ENCODE peak calls at places on chromosomes 7 and 10, in eight cellular contexts. One of them, this sample, is unnamed.

GRCh38 chr10:60646966-60647796 is 131.1 kb upstream of the CDK1 start:
- DNase-seq in iPS DF 19.7: no peak
- DNase-seq in RPMI7951: peak; percentile 51
- DNase-seq in occipital lobe: no peak
- DNase-seq in kidney glomerular epithelial cell: peak; percentile 56
- DNase-seq in prostate gland: peak; percentile 46
- DNase-seq in stimulated activated naive B cell treated with anti-CD40 and anti-IgM and Interleukin-4, amounts not matched to agents 10 μg/mL and 1 μg/mL and 100 μg/mL, for 72 hours: peak; percentile 17
- DNase-seq in stimulated activated CD4-positive, alpha-beta T cell treated with anti-CD3 and anti-CD28 coated beads, TNF-alpha, amount 100 ng/mL, for 24 hours: peak; percentile 39
- DNase-seq in this sample: no peak

GRCh38 chr7:143387156-143387975 is 6.2 kb downstream of the ZYX start:
- DNase-seq in iPS DF 19.7: no peak
- DNase-seq in RPMI7951: no peak
- DNase-seq in occipital lobe: no peak
- DNase-seq in kidney glomerular epithelial cell: no peak
- DNase-seq in prostate gland: no peak
- DNase-seq in stimulated activated naive B cell treated with anti-CD40 and anti-IgM and Interleukin-4, amounts not matched to agents 10 μg/mL and 1 μg/mL and 100 μg/mL, for 72 hours: no peak
- DNase-seq in stimulated activated CD4-positive, alpha-beta T cell treated with anti-CD3 and anti-CD28 coated beads, TNF-alpha, amount 100 ng/mL, for 24 hours: no peak
- DNase-seq in this sample: no peak

GRCh38 chr7:31957090-31957720 is 113.0 kb downstream of the PDE1C start:
- DNase-seq in iPS DF 19.7: no peak
- DNase-seq in RPMI7951: peak; percentile 74
- DNase-seq in occipital lobe: no peak
- DNase-seq in kidney glomerular epithelial cell: no peak
- DNase-seq in prostate gland: no peak
- DNase-seq in stimulated activated naive B cell treated with anti-CD40 and anti-IgM and Interleukin-4, amounts not matched to agents 10 μg/mL and 1 μg/mL and 100 μg/mL, for 72 hours: no peak
- DNase-seq in stimulated activated CD4-positive, alpha-beta T cell treated with anti-CD3 and anti-CD28 coated beads, TNF-alpha, amount 100 ng/mL, for 24 hours: no peak
- DNase-seq in this sample: no peak

GRCh38 chr10:11162828-11163599 is 145.3 kb downstream of the CELF2 start:
- DNase-seq in iPS DF 19.7: no peak
- DNase-seq in RPMI7951: no peak
- DNase-seq in occipital lobe: no peak
- DNase-seq in kidney glomerular epithelial cell: no peak
- DNase-seq in prostate gland: no peak
- DNase-seq in stimulated activated naive B cell treated with anti-CD40 and anti-IgM and Interleukin-4, amounts not matched to agents 10 μg/mL and 1 μg/mL and 100 μg/mL, for 72 hours: peak; percentile 71
- DNase-seq in stimulated activated CD4-positive, alpha-beta T cell treated with anti-CD3 and anti-CD28 coated beads, TNF-alpha, amount 100 ng/mL, for 24 hours: peak; percentile 57
- DNase-seq in this sample: peak; percentile 54

GRCh38 chr10:116849271-116850057 is at the start of gene ENO4:
- DNase-seq in iPS DF 19.7: peak; percentile 67
- DNase-seq in RPMI7951: peak; percentile 80
- DNase-seq in occipital lobe: peak; percentile 81
- DNase-seq in kidney glomerular epithelial cell: peak; percentile 87
- DNase-seq in prostate gland: peak; percentile 88
- DNase-seq in stimulated activated naive B cell treated with anti-CD40 and anti-IgM and Interleukin-4, amounts not matched to agents 10 μg/mL and 1 μg/mL and 100 μg/mL, for 72 hours: peak; percentile 9
- DNase-seq in stimulated activated CD4-positive, alpha-beta T cell treated with anti-CD3 and anti-CD28 coated beads, TNF-alpha, amount 100 ng/mL, for 24 hours: no peak
- DNase-seq in this sample: peak; percentile 3

GRCh38 chr7:18400726-18401125 is 94.8 kb upstream of the HDAC9 start:
- DNase-seq in iPS DF 19.7: no peak
- DNase-seq in RPMI7951: no peak
- DNase-seq in occipital lobe: no peak
- DNase-seq in kidney glomerular epithelial cell: no peak
- DNase-seq in prostate gland: no peak
- DNase-seq in stimulated activated naive B cell treated with anti-CD40 and anti-IgM and Interleukin-4, amounts not matched to agents 10 μg/mL and 1 μg/mL and 100 μg/mL, for 72 hours: no peak
- DNase-seq in stimulated activated CD4-positive, alpha-beta T cell treated with anti-CD3 and anti-CD28 coated beads, TNF-alpha, amount 100 ng/mL, for 24 hours: no peak
- DNase-seq in this sample: no peak

GRCh38 chr10:72746606-72747357 is 54.8 kb downstream of the MCU start:
- DNase-seq in iPS DF 19.7: no peak
- DNase-seq in RPMI7951: no peak
- DNase-seq in occipital lobe: no peak
- DNase-seq in kidney glomerular epithelial cell: no peak
- DNase-seq in prostate gland: no peak
- DNase-seq in stimulated activated naive B cell treated with anti-CD40 and anti-IgM and Interleukin-4, amounts not matched to agents 10 μg/mL and 1 μg/mL and 100 μg/mL, for 72 hours: no peak
- DNase-seq in stimulated activated CD4-positive, alpha-beta T cell treated with anti-CD3 and anti-CD28 coated beads, TNF-alpha, amount 100 ng/mL, for 24 hours: no peak
- DNase-seq in this sample: no peak

GRCh38 chr10:124123141-124123540 is 29.7 kb upstream of the CHST15 start:
- DNase-seq in iPS DF 19.7: no peak
- DNase-seq in RPMI7951: no peak
- DNase-seq in occipital lobe: no peak
- DNase-seq in kidney glomerular epithelial cell: no peak
- DNase-seq in prostate gland: no peak
- DNase-seq in stimulated activated naive B cell treated with anti-CD40 and anti-IgM and Interleukin-4, amounts not matched to agents 10 μg/mL and 1 μg/mL and 100 μg/mL, for 72 hours: no peak
- DNase-seq in stimulated activated CD4-positive, alpha-beta T cell treated with anti-CD3 and anti-CD28 coated beads, TNF-alpha, amount 100 ng/mL, for 24 hours: no peak
- DNase-seq in this sample: no peak

GRCh38 chr7:97390915-97391593 is 273.6 kb downstream of the SDHAF3 start:
- DNase-seq in iPS DF 19.7: no peak
- DNase-seq in RPMI7951: peak; percentile 42
- DNase-seq in occipital lobe: no peak
- DNase-seq in kidney glomerular epithelial cell: no peak
- DNase-seq in prostate gland: no peak
- DNase-seq in stimulated activated naive B cell treated with anti-CD40 and anti-IgM and Interleukin-4, amounts not matched to agents 10 μg/mL and 1 μg/mL and 100 μg/mL, for 72 hours: no peak
- DNase-seq in stimulated activated CD4-positive, alpha-beta T cell treated with anti-CD3 and anti-CD28 coated beads, TNF-alpha, amount 100 ng/mL, for 24 hours: no peak
- DNase-seq in this sample: no peak

GRCh38 chr10:60733189-60733815 is 45.0 kb upstream of the CDK1 start:
- DNase-seq in iPS DF 19.7: no peak
- DNase-seq in RPMI7951: no peak
- DNase-seq in occipital lobe: no peak
- DNase-seq in kidney glomerular epithelial cell: peak; percentile 20
- DNase-seq in prostate gland: peak; percentile 60
- DNase-seq in stimulated activated naive B cell treated with anti-CD40 and anti-IgM and Interleukin-4, amounts not matched to agents 10 μg/mL and 1 μg/mL and 100 μg/mL, for 72 hours: peak; percentile 16
- DNase-seq in stimulated activated CD4-positive, alpha-beta T cell treated with anti-CD3 and anti-CD28 coated beads, TNF-alpha, amount 100 ng/mL, for 24 hours: no peak
- DNase-seq in this sample: peak; percentile 42

GRCh38 chr7:151758994-151759540 is 117.8 kb downstream of the PRKAG2 start:
- DNase-seq in iPS DF 19.7: no peak
- DNase-seq in RPMI7951: no peak
- DNase-seq in occipital lobe: no peak
- DNase-seq in kidney glomerular epithelial cell: no peak
- DNase-seq in prostate gland: no peak
- DNase-seq in stimulated activated naive B cell treated with anti-CD40 and anti-IgM and Interleukin-4, amounts not matched to agents 10 μg/mL and 1 μg/mL and 100 μg/mL, for 72 hours: no peak
- DNase-seq in stimulated activated CD4-positive, alpha-beta T cell treated with anti-CD3 and anti-CD28 coated beads, TNF-alpha, amount 100 ng/mL, for 24 hours: no peak
- DNase-seq in this sample: no peak

GRCh38 chr10:29150010-29150409 is 138.9 kb upstream of the LYZL1 start:
- DNase-seq in iPS DF 19.7: no peak
- DNase-seq in RPMI7951: peak; percentile 91
- DNase-seq in occipital lobe: no peak
- DNase-seq in kidney glomerular epithelial cell: peak; percentile 6
- DNase-seq in prostate gland: no peak
- DNase-seq in stimulated activated naive B cell treated with anti-CD40 and anti-IgM and Interleukin-4, amounts not matched to agents 10 μg/mL and 1 μg/mL and 100 μg/mL, for 72 hours: no peak
- DNase-seq in stimulated activated CD4-positive, alpha-beta T cell treated with anti-CD3 and anti-CD28 coated beads, TNF-alpha, amount 100 ng/mL, for 24 hours: no peak
- DNase-seq in this sample: no peak

GRCh38 chr10:43683451-43684197 is 34.9 kb upstream of the ZNF32 start:
- DNase-seq in iPS DF 19.7: no peak
- DNase-seq in RPMI7951: no peak
- DNase-seq in occipital lobe: no peak
- DNase-seq in kidney glomerular epithelial cell: no peak
- DNase-seq in prostate gland: no peak
- DNase-seq in stimulated activated naive B cell treated with anti-CD40 and anti-IgM and Interleukin-4, amounts not matched to agents 10 μg/mL and 1 μg/mL and 100 μg/mL, for 72 hours: no peak
- DNase-seq in stimulated activated CD4-positive, alpha-beta T cell treated with anti-CD3 and anti-CD28 coated beads, TNF-alpha, amount 100 ng/mL, for 24 hours: no peak
- DNase-seq in this sample: no peak

GRCh38 chr7:93690021-93690420 is 115.5 kb upstream of the CALCR start:
- DNase-seq in iPS DF 19.7: no peak
- DNase-seq in RPMI7951: no peak
- DNase-seq in occipital lobe: no peak
- DNase-seq in kidney glomerular epithelial cell: no peak
- DNase-seq in prostate gland: no peak
- DNase-seq in stimulated activated naive B cell treated with anti-CD40 and anti-IgM and Interleukin-4, amounts not matched to agents 10 μg/mL and 1 μg/mL and 100 μg/mL, for 72 hours: no peak
- DNase-seq in stimulated activated CD4-positive, alpha-beta T cell treated with anti-CD3 and anti-CD28 coated beads, TNF-alpha, amount 100 ng/mL, for 24 hours: no peak
- DNase-seq in this sample: no peak

GRCh38 chr7:11294965-11295364 is 321.3 kb downstream of the PHF14 start:
- DNase-seq in iPS DF 19.7: no peak
- DNase-seq in RPMI7951: no peak
- DNase-seq in occipital lobe: no peak
- DNase-seq in kidney glomerular epithelial cell: no peak
- DNase-seq in prostate gland: peak; percentile 63
- DNase-seq in stimulated activated naive B cell treated with anti-CD40 and anti-IgM and Interleukin-4, amounts not matched to agents 10 μg/mL and 1 μg/mL and 100 μg/mL, for 72 hours: no peak
- DNase-seq in stimulated activated CD4-positive, alpha-beta T cell treated with anti-CD3 and anti-CD28 coated beads, TNF-alpha, amount 100 ng/mL, for 24 hours: no peak
- DNase-seq in this sample: no peak

GRCh38 chr7:46955526-46955925 is 626.4 kb downstream of the TNS3 start:
- DNase-seq in iPS DF 19.7: no peak
- DNase-seq in RPMI7951: no peak
- DNase-seq in occipital lobe: no peak
- DNase-seq in kidney glomerular epithelial cell: no peak
- DNase-seq in prostate gland: no peak
- DNase-seq in stimulated activated naive B cell treated with anti-CD40 and anti-IgM and Interleukin-4, amounts not matched to agents 10 μg/mL and 1 μg/mL and 100 μg/mL, for 72 hours: no peak
- DNase-seq in stimulated activated CD4-positive, alpha-beta T cell treated with anti-CD3 and anti-CD28 coated beads, TNF-alpha, amount 100 ng/mL, for 24 hours: no peak
- DNase-seq in this sample: no peak

GRCh38 chr7:151781161-151781845 is 95.6 kb downstream of the PRKAG2 start:
- DNase-seq in iPS DF 19.7: no peak
- DNase-seq in RPMI7951: no peak
- DNase-seq in occipital lobe: no peak
- DNase-seq in kidney glomerular epithelial cell: no peak
- DNase-seq in prostate gland: no peak
- DNase-seq in stimulated activated naive B cell treated with anti-CD40 and anti-IgM and Interleukin-4, amounts not matched to agents 10 μg/mL and 1 μg/mL and 100 μg/mL, for 72 hours: no peak
- DNase-seq in stimulated activated CD4-positive, alpha-beta T cell treated with anti-CD3 and anti-CD28 coated beads, TNF-alpha, amount 100 ng/mL, for 24 hours: no peak
- DNase-seq in this sample: no peak

GRCh38 chr10:86918022-86918471 is 39.4 kb downstream of the MMRN2 start:
- DNase-seq in iPS DF 19.7: no peak
- DNase-seq in RPMI7951: peak; percentile 50
- DNase-seq in occipital lobe: no peak
- DNase-seq in kidney glomerular epithelial cell: no peak
- DNase-seq in prostate gland: no peak
- DNase-seq in stimulated activated naive B cell treated with anti-CD40 and anti-IgM and Interleukin-4, amounts not matched to agents 10 μg/mL and 1 μg/mL and 100 μg/mL, for 72 hours: no peak
- DNase-seq in stimulated activated CD4-positive, alpha-beta T cell treated with anti-CD3 and anti-CD28 coated beads, TNF-alpha, amount 100 ng/mL, for 24 hours: no peak
- DNase-seq in this sample: no peak

GRCh38 chr10:70903262-70903921 is 15.0 kb upstream of the PCBD1 start:
- DNase-seq in iPS DF 19.7: no peak
- DNase-seq in RPMI7951: peak; percentile 31
- DNase-seq in occipital lobe: no peak
- DNase-seq in kidney glomerular epithelial cell: peak; percentile 30
- DNase-seq in prostate gland: peak; percentile 46
- DNase-seq in stimulated activated naive B cell treated with anti-CD40 and anti-IgM and Interleukin-4, amounts not matched to agents 10 μg/mL and 1 μg/mL and 100 μg/mL, for 72 hours: no peak
- DNase-seq in stimulated activated CD4-positive, alpha-beta T cell treated with anti-CD3 and anti-CD28 coated beads, TNF-alpha, amount 100 ng/mL, for 24 hours: no peak
- DNase-seq in this sample: no peak

GRCh38 chr10:30028006-30028441 is 31.4 kb downstream of the JCAD start:
- DNase-seq in iPS DF 19.7: no peak
- DNase-seq in RPMI7951: no peak
- DNase-seq in occipital lobe: no peak
- DNase-seq in kidney glomerular epithelial cell: no peak
- DNase-seq in prostate gland: peak; percentile 47
- DNase-seq in stimulated activated naive B cell treated with anti-CD40 and anti-IgM and Interleukin-4, amounts not matched to agents 10 μg/mL and 1 μg/mL and 100 μg/mL, for 72 hours: no peak
- DNase-seq in stimulated activated CD4-positive, alpha-beta T cell treated with anti-CD3 and anti-CD28 coated beads, TNF-alpha, amount 100 ng/mL, for 24 hours: no peak
- DNase-seq in this sample: no peak

GRCh38 chr10:8280946-8281345 is 226.5 kb downstream of the GATA3 start:
- DNase-seq in iPS DF 19.7: no peak
- DNase-seq in RPMI7951: no peak
- DNase-seq in occipital lobe: no peak
- DNase-seq in kidney glomerular epithelial cell: no peak
- DNase-seq in prostate gland: no peak
- DNase-seq in stimulated activated naive B cell treated with anti-CD40 and anti-IgM and Interleukin-4, amounts not matched to agents 10 μg/mL and 1 μg/mL and 100 μg/mL, for 72 hours: no peak
- DNase-seq in stimulated activated CD4-positive, alpha-beta T cell treated with anti-CD3 and anti-CD28 coated beads, TNF-alpha, amount 100 ng/mL, for 24 hours: no peak
- DNase-seq in this sample: no peak

GRCh38 chr7:47190462-47190861 is 391.4 kb downstream of the TNS3 start:
- DNase-seq in iPS DF 19.7: no peak
- DNase-seq in RPMI7951: no peak
- DNase-seq in occipital lobe: no peak
- DNase-seq in kidney glomerular epithelial cell: no peak
- DNase-seq in prostate gland: no peak
- DNase-seq in stimulated activated naive B cell treated with anti-CD40 and anti-IgM and Interleukin-4, amounts not matched to agents 10 μg/mL and 1 μg/mL and 100 μg/mL, for 72 hours: no peak
- DNase-seq in stimulated activated CD4-positive, alpha-beta T cell treated with anti-CD3 and anti-CD28 coated beads, TNF-alpha, amount 100 ng/mL, for 24 hours: no peak
- DNase-seq in this sample: no peak

GRCh38 chr10:90560331-90560730 is 297.5 kb downstream of the HTR7 start:
- DNase-seq in iPS DF 19.7: no peak
- DNase-seq in RPMI7951: no peak
- DNase-seq in occipital lobe: no peak
- DNase-seq in kidney glomerular epithelial cell: no peak
- DNase-seq in prostate gland: no peak
- DNase-seq in stimulated activated naive B cell treated with anti-CD40 and anti-IgM and Interleukin-4, amounts not matched to agents 10 μg/mL and 1 μg/mL and 100 μg/mL, for 72 hours: no peak
- DNase-seq in stimulated activated CD4-positive, alpha-beta T cell treated with anti-CD3 and anti-CD28 coated beads, TNF-alpha, amount 100 ng/mL, for 24 hours: no peak
- DNase-seq in this sample: no peak

GRCh38 chr7:148540041-148540738 is 50.4 kb upstream of the C7orf33 start:
- DNase-seq in iPS DF 19.7: no peak
- DNase-seq in RPMI7951: peak; percentile 83
- DNase-seq in occipital lobe: peak; percentile 6
- DNase-seq in kidney glomerular epithelial cell: peak; percentile 16
- DNase-seq in prostate gland: no peak
- DNase-seq in stimulated activated naive B cell treated with anti-CD40 and anti-IgM and Interleukin-4, amounts not matched to agents 10 μg/mL and 1 μg/mL and 100 μg/mL, for 72 hours: no peak
- DNase-seq in stimulated activated CD4-positive, alpha-beta T cell treated with anti-CD3 and anti-CD28 coated beads, TNF-alpha, amount 100 ng/mL, for 24 hours: no peak
- DNase-seq in this sample: no peak

GRCh38 chr7:159317294-159317693 is 172.6 kb upstream of the VIPR2 start:
- DNase-seq in iPS DF 19.7: no peak
- DNase-seq in RPMI7951: no peak
- DNase-seq in occipital lobe: no peak
- DNase-seq in kidney glomerular epithelial cell: no peak
- DNase-seq in prostate gland: no peak
- DNase-seq in stimulated activated naive B cell treated with anti-CD40 and anti-IgM and Interleukin-4, amounts not matched to agents 10 μg/mL and 1 μg/mL and 100 μg/mL, for 72 hours: no peak
- DNase-seq in stimulated activated CD4-positive, alpha-beta T cell treated with anti-CD3 and anti-CD28 coated beads, TNF-alpha, amount 100 ng/mL, for 24 hours: no peak
- DNase-seq in this sample: no peak

GRCh38 chr7:39709768-39710291 is 86.5 kb downstream of the RALA start:
- DNase-seq in iPS DF 19.7: no peak
- DNase-seq in RPMI7951: peak; percentile 68
- DNase-seq in occipital lobe: peak; percentile 5
- DNase-seq in kidney glomerular epithelial cell: no peak
- DNase-seq in prostate gland: no peak
- DNase-seq in stimulated activated naive B cell treated with anti-CD40 and anti-IgM and Interleukin-4, amounts not matched to agents 10 μg/mL and 1 μg/mL and 100 μg/mL, for 72 hours: no peak
- DNase-seq in stimulated activated CD4-positive, alpha-beta T cell treated with anti-CD3 and anti-CD28 coated beads, TNF-alpha, amount 100 ng/mL, for 24 hours: no peak
- DNase-seq in this sample: no peak

GRCh38 chr7:37645276-37646040 is 38.1 kb upstream of the GPR141 start:
- DNase-seq in iPS DF 19.7: no peak
- DNase-seq in RPMI7951: no peak
- DNase-seq in occipital lobe: no peak
- DNase-seq in kidney glomerular epithelial cell: no peak
- DNase-seq in prostate gland: no peak
- DNase-seq in stimulated activated naive B cell treated with anti-CD40 and anti-IgM and Interleukin-4, amounts not matched to agents 10 μg/mL and 1 μg/mL and 100 μg/mL, for 72 hours: no peak
- DNase-seq in stimulated activated CD4-positive, alpha-beta T cell treated with anti-CD3 and anti-CD28 coated beads, TNF-alpha, amount 100 ng/mL, for 24 hours: no peak
- DNase-seq in this sample: no peak

GRCh38 chr10:32629910-32630309 is 184.0 kb downstream of the CCDC7 start:
- DNase-seq in iPS DF 19.7: no peak
- DNase-seq in RPMI7951: no peak
- DNase-seq in occipital lobe: no peak
- DNase-seq in kidney glomerular epithelial cell: no peak
- DNase-seq in prostate gland: no peak
- DNase-seq in stimulated activated naive B cell treated with anti-CD40 and anti-IgM and Interleukin-4, amounts not matched to agents 10 μg/mL and 1 μg/mL and 100 μg/mL, for 72 hours: no peak
- DNase-seq in stimulated activated CD4-positive, alpha-beta T cell treated with anti-CD3 and anti-CD28 coated beads, TNF-alpha, amount 100 ng/mL, for 24 hours: no peak
- DNase-seq in this sample: no peak

GRCh38 chr7:28517206-28517605 is 104.9 kb downstream of the CREB5 start:
- DNase-seq in iPS DF 19.7: no peak
- DNase-seq in RPMI7951: no peak
- DNase-seq in occipital lobe: no peak
- DNase-seq in kidney glomerular epithelial cell: no peak
- DNase-seq in prostate gland: no peak
- DNase-seq in stimulated activated naive B cell treated with anti-CD40 and anti-IgM and Interleukin-4, amounts not matched to agents 10 μg/mL and 1 μg/mL and 100 μg/mL, for 72 hours: no peak
- DNase-seq in stimulated activated CD4-positive, alpha-beta T cell treated with anti-CD3 and anti-CD28 coated beads, TNF-alpha, amount 100 ng/mL, for 24 hours: no peak
- DNase-seq in this sample: no peak

GRCh38 chr10:29635711-29636144 is 957 bp upstream of the SVIL start:
- DNase-seq in iPS DF 19.7: no peak
- DNase-seq in RPMI7951: peak; percentile 84
- DNase-seq in occipital lobe: no peak
- DNase-seq in kidney glomerular epithelial cell: peak; percentile 39
- DNase-seq in prostate gland: no peak
- DNase-seq in stimulated activated naive B cell treated with anti-CD40 and anti-IgM and Interleukin-4, amounts not matched to agents 10 μg/mL and 1 μg/mL and 100 μg/mL, for 72 hours: no peak
- DNase-seq in stimulated activated CD4-positive, alpha-beta T cell treated with anti-CD3 and anti-CD28 coated beads, TNF-alpha, amount 100 ng/mL, for 24 hours: no peak
- DNase-seq in this sample: no peak

GRCh38 chr7:42372498-42372897 is 135.5 kb upstream of the GLI3 start:
- DNase-seq in iPS DF 19.7: no peak
- DNase-seq in RPMI7951: peak; percentile 73
- DNase-seq in occipital lobe: no peak
- DNase-seq in kidney glomerular epithelial cell: no peak
- DNase-seq in prostate gland: no peak
- DNase-seq in stimulated activated naive B cell treated with anti-CD40 and anti-IgM and Interleukin-4, amounts not matched to agents 10 μg/mL and 1 μg/mL and 100 μg/mL, for 72 hours: no peak
- DNase-seq in stimulated activated CD4-positive, alpha-beta T cell treated with anti-CD3 and anti-CD28 coated beads, TNF-alpha, amount 100 ng/mL, for 24 hours: no peak
- DNase-seq in this sample: no peak

GRCh38 chr7:55077581-55078410 is 59.0 kb downstream of the EGFR start:
- DNase-seq in iPS DF 19.7: no peak
- DNase-seq in RPMI7951: no peak
- DNase-seq in occipital lobe: no peak
- DNase-seq in kidney glomerular epithelial cell: no peak
- DNase-seq in prostate gland: no peak
- DNase-seq in stimulated activated naive B cell treated with anti-CD40 and anti-IgM and Interleukin-4, amounts not matched to agents 10 μg/mL and 1 μg/mL and 100 μg/mL, for 72 hours: no peak
- DNase-seq in stimulated activated CD4-positive, alpha-beta T cell treated with anti-CD3 and anti-CD28 coated beads, TNF-alpha, amount 100 ng/mL, for 24 hours: no peak
- DNase-seq in this sample: no peak

GRCh38 chr10:47028466-47028865 is 117.2 kb downstream of the PTPN20 start:
- DNase-seq in iPS DF 19.7: no peak
- DNase-seq in RPMI7951: no peak
- DNase-seq in occipital lobe: no peak
- DNase-seq in kidney glomerular epithelial cell: no peak
- DNase-seq in prostate gland: no peak
- DNase-seq in stimulated activated naive B cell treated with anti-CD40 and anti-IgM and Interleukin-4, amounts not matched to agents 10 μg/mL and 1 μg/mL and 100 μg/mL, for 72 hours: no peak
- DNase-seq in stimulated activated CD4-positive, alpha-beta T cell treated with anti-CD3 and anti-CD28 coated beads, TNF-alpha, amount 100 ng/mL, for 24 hours: no peak
- DNase-seq in this sample: no peak

GRCh38 chr10:130052193-130052592 is 58.4 kb downstream of the C10orf143 start:
- DNase-seq in iPS DF 19.7: no peak
- DNase-seq in RPMI7951: no peak
- DNase-seq in occipital lobe: no peak
- DNase-seq in kidney glomerular epithelial cell: no peak
- DNase-seq in prostate gland: no peak
- DNase-seq in stimulated activated naive B cell treated with anti-CD40 and anti-IgM and Interleukin-4, amounts not matched to agents 10 μg/mL and 1 μg/mL and 100 μg/mL, for 72 hours: no peak
- DNase-seq in stimulated activated CD4-positive, alpha-beta T cell treated with anti-CD3 and anti-CD28 coated beads, TNF-alpha, amount 100 ng/mL, for 24 hours: no peak
- DNase-seq in this sample: no peak

This sample was measured in activated T-helper 9 cell treated with anti-CD3 and anti-CD28 coated beads, Interleukin-2, amount 50 U/mL, for 16 hours.